ENCODE peak calls at places on chromosomes 7 and 10, in six cellular contexts. B is naive thymus-derived CD8-positive, alpha-beta T cell; V is GM12891; R is NCI-H2081; A is hepatocyte; H is sciatic nerve. L is an unnamed sample.

GRCh38 chr7:8389898-8390642 is 43.3 kb upstream of the NXPH1 start:
- DNase-seq in B (no peak), V (no peak), R (no peak), A (peak), H (no peak), L (peak)

GRCh38 chr10:105763611-105764010 is 1122.5 kb downstream of the SORCS3 start:
- DNase-seq in B (no peak), V (no peak), R (no peak), A (no peak), H (no peak), L (no peak)

GRCh38 chr7:142859829-142860228 is 5.0 kb downstream of the EPHB6 start:
- DNase-seq in B (no peak), V (no peak), R (no peak), A (no peak), H (no peak), L (no peak)

GRCh38 chr10:4074559-4075407 is 289.8 kb upstream of the KLF6 start:
- DNase-seq in B (no peak), V (no peak), R (no peak), A (no peak), H (no peak), L (no peak)

GRCh38 chr7:96224682-96225081 is 97.2 kb downstream of the SLC25A13 start:
- DNase-seq in B (no peak), V (no peak), R (peak), A (no peak), H (no peak), L (no peak)

GRCh38 chr7:151272877-151273276 is 24.4 kb upstream of the SMARCD3 start:
- DNase-seq in B (no peak), V (no peak), R (no peak), A (no peak), H (no peak), L (no peak)

GRCh38 chr7:749121-749520 is 22.0 kb upstream of the PRKAR1B start:
- DNase-seq in B (no peak), V (no peak), R (no peak), A (no peak), H (peak), L (no peak)

GRCh38 chr10:97647556-97647955 is 7.1 kb downstream of the PI4K2A start:
- DNase-seq in B (no peak), V (no peak), R (no peak), A (no peak), H (no peak), L (no peak)

GRCh38 chr10:34171957-34172527 is 643.1 kb downstream of the PARD3 start:
- DNase-seq in B (no peak), V (no peak), R (no peak), A (no peak), H (no peak), L (no peak)

GRCh38 chr7:22193361-22194016 is 163.5 kb downstream of the RAPGEF5 start:
- DNase-seq in B (no peak), V (no peak), R (no peak), A (peak), H (peak), L (peak)

GRCh38 chr7:142357953-142358520 is 100.2 kb upstream of the PRSS58 start:
- DNase-seq in B (peak), V (peak), R (peak), A (peak), H (no peak), L (peak)

GRCh38 chr10:100528885-100529472 is 692 bp downstream of the NDUFB8 start:
- DNase-seq in B (no peak), V (no peak), R (peak), A (no peak), H (no peak), L (no peak)

GRCh38 chr7:31512166-31512565 is 1.7 kb upstream of the ITPRID1 start:
- DNase-seq in B (no peak), V (no peak), R (no peak), A (no peak), H (no peak), L (no peak)

GRCh38 chr10:129725011-129725410 is 239.1 kb downstream of the EBF3 start:
- DNase-seq in B (no peak), V (no peak), R (no peak), A (no peak), H (no peak), L (no peak)

GRCh38 chr10:113058175-113058961 is 108.3 kb downstream of the TCF7L2 start:
- DNase-seq in B (no peak), V (no peak), R (no peak), A (peak), H (no peak), L (no peak)

GRCh38 chr7:78099715-78100477 is 301.3 kb downstream of the PHTF2 start:
- DNase-seq in B (no peak), V (no peak), R (no peak), A (no peak), H (no peak), L (no peak)

GRCh38 chr7:148697256-148697841 is 1.4 kb upstream of the CUL1 start:
- DNase-seq in B (peak), V (no peak), R (no peak), A (no peak), H (no peak), L (no peak)

GRCh38 chr7:130961128-130961601 is 227.2 kb upstream of the KLF14 start:
- DNase-seq in B (peak), V (peak), R (no peak), A (no peak), H (no peak), L (no peak)

GRCh38 chr10:7622969-7623368 is 43.8 kb downstream of the ITIH5 start:
- DNase-seq in B (no peak), V (no peak), R (peak), A (peak), H (no peak), L (no peak)

GRCh38 chr7:55569797-55570196 is 2.5 kb downstream of the VOPP1 start:
- DNase-seq in B (peak), V (no peak), R (peak), A (no peak), H (no peak), L (no peak)

GRCh38 chr10:119872610-119872859 is at the start of gene MCMBP:
- DNase-seq in B (no peak), V (no peak), R (no peak), A (no peak), H (no peak), L (no peak)

GRCh38 chr7:29091121-29091601 is 55.2 kb downstream of the CPVL start:
- DNase-seq in B (no peak), V (no peak), R (peak), A (peak), H (no peak), L (no peak)

GRCh38 chr7:83794834-83795233 is 145.9 kb upstream of the SEMA3E start:
- DNase-seq in B (no peak), V (no peak), R (no peak), A (no peak), H (no peak), L (no peak)

L was measured in head of caudate nucleus.